ENCODE peak calls at places on chromosomes 3 and 15, in four cellular contexts. One of them, this sample, is unnamed.

GRCh38 chr3:45657853-45658252 is 31.3 kb upstream of the SACM1L start:
- DNase-seq in thoracic aorta: no peak
- DNase-seq in spleen: no peak
- DNase-seq in cardiac fibroblast: no peak
- DNase-seq in this sample: no peak

GRCh38 chr3:94019659-94020058 is 8.7 kb downstream of the STX19 start:
- DNase-seq in thoracic aorta: no peak
- DNase-seq in spleen: no peak
- DNase-seq in cardiac fibroblast: no peak
- DNase-seq in this sample: no peak

GRCh38 chr15:29225534-29226224 is 43.9 kb downstream of the NSMCE3 start:
- DNase-seq in thoracic aorta: no peak
- DNase-seq in spleen: no peak
- DNase-seq in cardiac fibroblast: no peak
- DNase-seq in this sample: no peak

GRCh38 chr3:150256336-150256735 is 151.8 kb upstream of the TSC22D2 start:
- DNase-seq in thoracic aorta: no peak
- DNase-seq in spleen: no peak
- DNase-seq in cardiac fibroblast: no peak
- DNase-seq in this sample: peak

GRCh38 chr3:124174463-124174862 is 182.5 kb upstream of the ROPN1 start:
- DNase-seq in thoracic aorta: no peak
- DNase-seq in spleen: no peak
- DNase-seq in cardiac fibroblast: peak
- DNase-seq in this sample: no peak

GRCh38 chr3:42492508-42493080 is 9.8 kb upstream of the VIPR1 start:
- DNase-seq in thoracic aorta: no peak
- DNase-seq in spleen: no peak
- DNase-seq in cardiac fibroblast: no peak
- DNase-seq in this sample: no peak

GRCh38 chr3:67381667-67382272 is 272.6 kb downstream of the SUCLG2 start:
- DNase-seq in thoracic aorta: no peak
- DNase-seq in spleen: no peak
- DNase-seq in cardiac fibroblast: peak
- DNase-seq in this sample: peak

GRCh38 chr3:30658328-30659052 is 52.1 kb downstream of the TGFBR2 start:
- DNase-seq in thoracic aorta: no peak
- DNase-seq in spleen: no peak
- DNase-seq in cardiac fibroblast: peak
- DNase-seq in this sample: peak

GRCh38 chr15:91694829-91695205 is 158.7 kb upstream of the SLCO3A1 start:
- DNase-seq in thoracic aorta: peak
- DNase-seq in spleen: no peak
- DNase-seq in cardiac fibroblast: peak
- DNase-seq in this sample: peak

GRCh38 chr15:98799991-98800390 is 151.7 kb downstream of the IGF1R start:
- DNase-seq in thoracic aorta: no peak
- DNase-seq in spleen: no peak
- DNase-seq in cardiac fibroblast: no peak
- DNase-seq in this sample: no peak

GRCh38 chr15:75449585-75450306 is 1.7 kb downstream of the SIN3A start:
- DNase-seq in thoracic aorta: no peak
- DNase-seq in spleen: peak
- DNase-seq in cardiac fibroblast: no peak
- DNase-seq in this sample: no peak

GRCh38 chr3:133643611-133644010 is 18.1 kb downstream of the TOPBP1 start:
- DNase-seq in thoracic aorta: no peak
- DNase-seq in spleen: no peak
- DNase-seq in cardiac fibroblast: peak
- DNase-seq in this sample: peak

DNA sequence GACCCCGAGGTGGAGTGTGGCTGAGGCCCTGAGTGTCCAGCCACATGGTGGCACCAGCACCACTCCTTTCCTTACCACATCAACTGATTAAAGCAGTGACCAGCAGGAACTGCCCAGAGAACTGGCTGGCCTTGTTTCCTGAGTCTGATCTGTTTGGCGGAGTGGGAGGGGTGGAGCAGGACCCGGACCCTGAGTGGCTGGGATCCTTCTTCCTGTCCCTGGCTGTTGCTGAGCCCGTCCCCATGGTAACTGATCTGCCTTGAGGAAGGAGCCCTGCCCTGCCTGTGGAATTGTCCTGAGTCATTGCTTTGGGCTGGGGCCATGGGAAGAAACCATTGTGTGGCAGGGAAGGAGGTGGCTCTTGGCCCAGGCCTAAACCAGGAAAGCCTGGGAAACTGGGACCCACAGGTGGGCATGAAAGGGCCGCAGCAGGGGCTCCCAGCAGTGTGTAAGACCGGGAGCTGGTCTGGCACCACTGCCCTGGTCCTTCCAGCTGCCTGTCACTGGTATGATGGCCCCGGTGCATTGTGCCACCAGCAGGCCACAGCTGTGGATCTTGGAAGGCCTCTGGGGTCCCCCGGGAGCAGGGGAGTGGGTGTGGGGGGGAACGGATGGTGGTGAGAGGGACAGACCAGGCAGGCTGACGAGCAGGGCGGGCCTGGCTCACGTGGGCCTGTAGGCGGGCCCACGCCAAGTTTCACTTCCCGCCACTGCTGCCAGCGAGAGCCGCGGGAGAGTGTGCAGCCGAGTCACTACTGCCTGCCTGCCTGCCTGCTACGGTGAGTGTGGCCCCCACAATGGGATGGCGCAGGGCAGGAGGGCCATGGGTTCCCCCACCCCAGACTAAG is 19.2 kb downstream of the ATRIP start:
- DNase-seq in thoracic aorta: peak
- DNase-seq in spleen: peak
- DNase-seq in cardiac fibroblast: peak
- DNase-seq in this sample: peak
- TF ChIP-seq CTCF in thoracic aorta: peak
- TF ChIP-seq CTCF in spleen: peak
- TF ChIP-seq CTCF in cardiac fibroblast: peak
- TF ChIP-seq CTCF in this sample: peak

DNA sequence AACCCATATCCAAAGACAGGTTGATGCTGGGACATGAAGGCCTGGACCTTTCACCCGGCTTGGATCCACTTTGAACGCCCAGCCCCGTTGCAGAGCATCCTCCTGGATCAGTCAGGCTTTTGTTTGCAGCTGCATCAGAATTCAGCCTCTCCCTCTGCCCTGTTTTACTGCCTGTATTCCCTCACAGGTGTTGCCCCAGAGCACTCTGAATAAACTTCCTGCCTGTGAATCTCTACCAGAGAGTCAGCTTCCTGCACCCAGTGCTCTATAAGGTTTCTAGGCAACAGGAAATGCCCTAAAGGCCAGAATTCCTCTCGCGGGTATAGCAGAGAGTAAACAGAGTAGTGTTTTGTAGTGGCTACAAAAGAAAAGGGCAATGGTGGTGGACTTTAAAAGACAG is 174.5 kb upstream of the IL12A start:
- DNase-seq in thoracic aorta: no peak
- DNase-seq in spleen: no peak
- DNase-seq in cardiac fibroblast: peak
- DNase-seq in this sample: peak
- H3K4me3 ChIP-seq in thoracic aorta: no peak
- H3K4me3 ChIP-seq in spleen: no peak
- H3K4me3 ChIP-seq in cardiac fibroblast: no peak
- H3K4me3 ChIP-seq in this sample: no peak

GRCh38 chr15:90340345-90340744 is 11.7 kb upstream of the ZNF774 start:
- DNase-seq in thoracic aorta: no peak
- DNase-seq in spleen: no peak
- DNase-seq in cardiac fibroblast: no peak
- DNase-seq in this sample: no peak
- TF ChIP-seq CTCF in thoracic aorta: no peak
- TF ChIP-seq CTCF in spleen: no peak
- TF ChIP-seq CTCF in cardiac fibroblast: no peak
- TF ChIP-seq CTCF in this sample: no peak

GRCh38 chr3:193593666-193594025 is 638 bp downstream of the OPA1 start:
- DNase-seq in thoracic aorta: no peak
- DNase-seq in spleen: no peak
- DNase-seq in cardiac fibroblast: peak
- DNase-seq in this sample: peak

GRCh38 chr3:193594946-193595689 is 2.1 kb downstream of the OPA1 start:
- DNase-seq in thoracic aorta: no peak
- DNase-seq in spleen: no peak
- DNase-seq in cardiac fibroblast: peak
- DNase-seq in this sample: peak

GRCh38 chr3:193598202-193598601 is 5.2 kb downstream of the OPA1 start:
- DNase-seq in thoracic aorta: no peak
- DNase-seq in spleen: no peak
- DNase-seq in cardiac fibroblast: no peak
- DNase-seq in this sample: no peak

GRCh38 chr3:193595939-193596487 is 3.0 kb downstream of the OPA1 start:
- DNase-seq in thoracic aorta: no peak
- DNase-seq in spleen: no peak
- DNase-seq in cardiac fibroblast: no peak
- DNase-seq in this sample: no peak

GRCh38 chr3:193599393-193599792 is 6.4 kb downstream of the OPA1 start:
- DNase-seq in thoracic aorta: no peak
- DNase-seq in spleen: no peak
- DNase-seq in cardiac fibroblast: no peak
- DNase-seq in this sample: no peak
- H3K4me3 ChIP-seq in thoracic aorta: no peak
- H3K4me3 ChIP-seq in spleen: no peak
- H3K4me3 ChIP-seq in cardiac fibroblast: no peak
- H3K4me3 ChIP-seq in this sample: no peak

GRCh38 chr15:67018026-67018425 is 47.4 kb upstream of the SMAD3 start:
- DNase-seq in thoracic aorta: no peak
- DNase-seq in spleen: no peak
- DNase-seq in cardiac fibroblast: no peak
- DNase-seq in this sample: no peak

GRCh38 chr15:67017318-67017717 is 48.1 kb upstream of the SMAD3 start:
- DNase-seq in thoracic aorta: no peak
- DNase-seq in spleen: no peak
- DNase-seq in cardiac fibroblast: no peak
- DNase-seq in this sample: no peak

GRCh38 chr15:67019886-67020520 is 45.4 kb upstream of the SMAD3 start:
- DNase-seq in thoracic aorta: no peak
- DNase-seq in spleen: no peak
- DNase-seq in cardiac fibroblast: no peak
- DNase-seq in this sample: no peak

GRCh38 chr15:67018451-67018850 is 47.0 kb upstream of the SMAD3 start:
- DNase-seq in thoracic aorta: no peak
- DNase-seq in spleen: no peak
- DNase-seq in cardiac fibroblast: no peak
- DNase-seq in this sample: no peak

GRCh38 chr15:67019069-67019468 is 46.3 kb upstream of the SMAD3 start:
- DNase-seq in thoracic aorta: no peak
- DNase-seq in spleen: no peak
- DNase-seq in cardiac fibroblast: no peak
- DNase-seq in this sample: no peak
- TF ChIP-seq CTCF in thoracic aorta: no peak
- TF ChIP-seq CTCF in spleen: no peak
- TF ChIP-seq CTCF in cardiac fibroblast: no peak
- TF ChIP-seq CTCF in this sample: no peak